ENCODE peak calls at places on chromosomes 13 and 19, in six cellular contexts. J is heart left ventricle, M is pancreas, I is A549, V is lower leg skin, Q is bronchial epithelial cell. F is an unnamed sample.

GRCh38 chr13:110343241-110343865 is 36.3 kb downstream of the COL4A2 start:
- DNase-seq in I (no peak), V (no peak), J (no peak), Q (peak; percentile 96), M (no peak), F (no peak)

GRCh38 chr13:51019026-51019425 is 92.0 kb downstream of the C13orf42 start:
- DNase-seq in J (no peak), I (no peak), V (no peak), M (no peak), Q (no peak), F (no peak)

GRCh38 chr19:14048439-14049153 is 13.3 kb downstream of the PALM3 start:
- DNase-seq in M (no peak), J (peak; percentile 31), V (no peak), Q (peak; percentile 21), I (peak; percentile 54), F (peak; percentile 59)

GRCh38 chr13:103161476-103161875 is 95.3 kb upstream of the SLC10A2 start:
- DNase-seq in J (no peak), Q (no peak), I (no peak), M (no peak), V (no peak), F (no peak)

GRCh38 chr13:90800082-90800746 is 547.3 kb upstream of the MIR17HG start:
- DNase-seq in J (peak; percentile 56), V (peak; percentile 36), I (no peak), Q (no peak), M (peak; percentile 46), F (no peak)

GRCh38 chr19:954672-955494 is 29.0 kb downstream of the ARID3A start:
- DNase-seq in V (no peak), J (no peak), Q (no peak), I (no peak), M (no peak), F (no peak)

GRCh38 chr19:35519291-35519690 is 5.8 kb upstream of the DMKN start:
- DNase-seq in M (no peak), Q (peak; percentile 92), V (no peak), I (no peak), J (no peak), F (no peak)

GRCh38 chr19:6091771-6092291 is 18.5 kb downstream of the RFX2 start:
- DNase-seq in V (no peak), M (no peak), I (no peak), J (no peak), Q (no peak), F (no peak)

GRCh38 chr19:55109527-55110291 is 7.7 kb downstream of the PPP1R12C start:
- DNase-seq in V (no peak), Q (no peak), I (no peak), M (no peak), J (no peak), F (no peak)

GRCh38 chr13:97221491-97221890 is 642 bp upstream of the MBNL2 start:
- DNase-seq in M (no peak), J (no peak), V (no peak), Q (no peak), I (no peak), F (no peak)

GRCh38 chr13:21232196-21232595 is 55.7 kb downstream of the MRPL57 start:
- DNase-seq in I (no peak), Q (no peak), J (no peak), V (peak; percentile 24), M (no peak), F (no peak)

GRCh38 chr13:108859202-108860012 is 230.0 kb downstream of the MYO16 start:
- DNase-seq in J (no peak), Q (peak; percentile 4), V (no peak), I (no peak), M (no peak), F (no peak)

GRCh38 chr19:2475018-2475701 is 767 bp upstream of the GADD45B start:
- DNase-seq in M (peak; percentile 67), Q (no peak), V (no peak), J (peak; percentile 52), I (no peak), F (peak; percentile 74)
- H3K4me3 ChIP-seq in M (peak overlapping the region; percentile 91), Q (peak overlapping the region; percentile 99), V (peak overlapping the region; percentile 35), J (peak overlapping the region; percentile 90), I (peak overlapping the region; percentile 95), F (peak overlapping the region; percentile 66)

GRCh38 chr13:99214691-99215090 is 14.0 kb downstream of the UBAC2 start:
- DNase-seq in V (no peak), I (no peak), Q (no peak), M (no peak), J (no peak), F (no peak)
- H3K4me3 ChIP-seq in V (no peak overlapping the region), I (no peak overlapping the region), Q (no peak overlapping the region), M (no peak overlapping the region), J (no peak overlapping the region), F (peak overlapping the region; percentile 91)

GRCh38 chr19:10424011-10424637 is 3.8 kb downstream of the PDE4A start:
- DNase-seq in V (no peak), M (peak; percentile 74), Q (peak; percentile 40), I (peak; percentile 89), J (peak; percentile 79), F (peak; percentile 61)
- H3K4me3 ChIP-seq in V (no peak overlapping the region), M (peak overlapping the region; percentile 29), Q (peak overlapping the region; percentile 17), I (peak overlapping the region; percentile 45), J (peak overlapping the region; percentile 39), F (peak overlapping the region; percentile 21)

GRCh38 chr19:3047307-3048189 is 14.7 kb downstream of the TLE5 start:
- DNase-seq in I (peak; percentile 52), V (peak; percentile 94), Q (peak; percentile 56), M (peak; percentile 80), J (peak; percentile 69), F (peak; percentile 66)
- H3K4me3 ChIP-seq in I (peak overlapping the region; percentile 39), V (peak overlapping the region; percentile 12), Q (peak overlapping the region; percentile 20), M (peak overlapping the region; percentile 34), J (peak overlapping the region; percentile 54), F (peak overlapping the region; percentile 89)

DNA sequence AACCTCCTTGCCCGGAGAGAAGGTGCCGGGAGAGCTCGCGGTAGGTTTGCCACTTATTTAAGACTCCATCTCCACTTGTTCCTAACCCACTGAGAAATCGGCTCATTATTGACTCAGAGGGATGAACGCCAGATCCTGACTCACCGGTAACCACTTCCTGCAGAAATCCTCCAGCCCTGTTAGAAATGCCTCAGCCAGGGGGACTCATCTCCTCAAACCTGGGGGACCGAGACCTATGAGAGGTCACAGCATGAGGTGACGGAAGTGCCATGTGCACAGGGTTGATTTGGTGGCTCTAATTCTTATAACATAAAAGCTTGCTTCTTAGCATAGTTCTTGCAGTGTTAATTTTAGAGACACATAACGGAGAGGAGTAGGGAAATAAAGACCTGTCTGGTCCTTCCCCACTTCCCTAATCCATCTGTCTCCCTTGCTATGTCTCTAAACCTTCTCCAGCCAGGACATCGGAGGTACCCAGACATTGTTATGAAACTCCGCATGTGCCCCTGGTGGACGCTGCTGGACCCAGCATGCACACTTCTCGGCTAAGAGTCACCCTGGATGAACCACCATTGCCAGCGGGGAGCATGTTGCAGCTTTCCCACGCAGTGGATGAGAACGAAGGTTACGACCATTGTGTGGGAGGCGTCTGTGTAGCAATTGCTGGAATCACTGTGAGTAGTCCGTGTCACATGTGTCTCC is 158.9 kb downstream of the EFNB2 start:
- DNase-seq in I (peak; percentile 17), Q (peak; percentile 98), M (no peak), V (no peak), J (no peak), F (no peak)
- H3K4me3 ChIP-seq in I (no peak overlapping the region), Q (no peak overlapping the region), M (no peak overlapping the region), V (no peak overlapping the region), J (no peak overlapping the region), F (no peak overlapping the region)

DNA sequence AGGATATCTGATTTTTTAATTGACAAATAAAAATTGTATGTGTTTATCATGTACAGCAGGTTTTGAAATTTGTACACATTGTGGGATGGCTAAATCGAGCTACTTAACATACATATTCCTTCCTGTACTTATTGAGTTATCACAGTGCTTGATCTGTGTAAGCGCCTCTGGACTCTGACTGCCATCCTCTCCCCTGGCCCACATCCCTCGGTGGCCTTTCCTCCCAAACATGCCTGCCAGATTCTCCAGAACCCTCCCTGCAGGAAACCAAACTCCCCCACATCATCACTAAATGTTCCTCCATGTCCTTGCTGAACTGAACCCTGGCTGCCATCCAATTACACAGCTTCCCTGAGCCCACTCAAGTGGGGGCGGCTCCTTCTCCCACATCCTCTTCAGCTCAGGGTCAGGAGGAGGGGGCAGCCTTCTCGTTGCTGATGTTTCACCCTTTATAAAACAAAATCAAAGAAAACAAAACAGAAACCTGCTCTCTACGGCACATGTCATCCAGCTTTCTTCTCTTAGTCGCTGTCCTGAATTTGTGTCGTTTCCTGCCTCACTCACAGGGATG is 97.2 kb upstream of the SPATA13 start:
- DNase-seq in Q (no peak), V (no peak), J (peak; percentile 76), I (no peak), M (no peak), F (no peak)
- H3K4me3 ChIP-seq in Q (no peak overlapping the region), V (no peak overlapping the region), J (peak overlapping the region; percentile 7), I (no peak overlapping the region), M (no peak overlapping the region), F (no peak overlapping the region)

GRCh38 chr13:40979232-40979631 is 39.9 kb downstream of the ELF1 start:
- DNase-seq in M (no peak), I (no peak), V (no peak), Q (no peak), J (no peak), F (no peak)
- H3K4me3 ChIP-seq in M (no peak overlapping the region), I (no peak overlapping the region), V (no peak overlapping the region), Q (no peak overlapping the region), J (peak overlapping the region; percentile 5), F (peak overlapping the region; percentile 100)

DNA sequence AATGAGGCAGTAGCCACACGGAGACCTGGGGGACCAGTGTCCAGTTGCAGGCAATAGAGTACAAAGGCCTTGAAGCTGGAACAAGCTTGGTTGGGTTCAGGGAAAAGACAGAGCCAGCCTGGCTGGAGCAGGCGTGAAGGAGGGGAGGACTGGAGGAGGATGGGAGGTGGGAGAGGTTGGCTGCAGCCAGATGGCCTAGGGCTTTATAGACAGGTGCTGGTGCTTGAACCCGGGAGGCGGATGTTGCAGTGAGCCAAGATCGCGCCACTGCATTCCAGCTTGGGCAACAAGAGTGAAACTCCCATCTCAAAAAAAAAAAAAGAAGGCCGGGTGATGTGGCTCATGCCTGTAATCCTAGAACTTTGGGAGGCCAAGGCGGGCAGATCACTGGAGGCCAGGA is 1.7 kb downstream of the SPINT2 start:
- DNase-seq in Q (peak; percentile 58), M (no peak), J (no peak), V (no peak), I (no peak), F (no peak)
- H3K4me3 ChIP-seq in Q (peak overlapping the region; percentile 98), M (peak overlapping the region; percentile 65), J (no peak overlapping the region), V (no peak overlapping the region), I (peak overlapping the region; percentile 67), F (no peak overlapping the region)

F was measured in CD4-positive, CD25-positive, alpha-beta regulatory T cell.